ENCODE peak calls at places on chromosome 12, in nine cellular contexts. One of them, this sample, is unnamed.

GRCh38 chr12:32603858-32604257 is 75.2 kb upstream of the DNM1L start:
- DNase-seq in CD8-positive, alpha-beta T cell: no peak
- DNase-seq in astrocyte: peak; percentile 75
- DNase-seq in body of pancreas: no peak
- DNase-seq in WTC11: no peak
- DNase-seq in GM13977: peak; percentile 68
- DNase-seq in progenitor cell of endocrine pancreas: no peak
- DNase-seq in ovary: no peak
- DNase-seq in ascending aorta: no peak
- DNase-seq in this sample: no peak

GRCh38 chr12:88179436-88180014 is 37.4 kb downstream of the TMTC3 start:
- DNase-seq in CD8-positive, alpha-beta T cell: no peak
- DNase-seq in astrocyte: no peak
- DNase-seq in body of pancreas: no peak
- DNase-seq in WTC11: no peak
- DNase-seq in GM13977: no peak
- DNase-seq in progenitor cell of endocrine pancreas: no peak
- DNase-seq in ovary: no peak
- DNase-seq in ascending aorta: no peak
- DNase-seq in this sample: no peak

GRCh38 chr12:121894633-121895032 is 6.0 kb downstream of the PSMD9 start:
- DNase-seq in CD8-positive, alpha-beta T cell: no peak
- DNase-seq in astrocyte: peak; percentile 41
- DNase-seq in body of pancreas: no peak
- DNase-seq in WTC11: peak; percentile 30
- DNase-seq in GM13977: no peak
- DNase-seq in progenitor cell of endocrine pancreas: no peak
- DNase-seq in ovary: peak; percentile 63
- DNase-seq in ascending aorta: no peak
- DNase-seq in this sample: no peak

GRCh38 chr12:2353691-2354090 is 300.9 kb downstream of the CACNA1C start:
- DNase-seq in CD8-positive, alpha-beta T cell: no peak
- DNase-seq in astrocyte: no peak
- DNase-seq in body of pancreas: no peak
- DNase-seq in WTC11: no peak
- DNase-seq in GM13977: no peak
- DNase-seq in progenitor cell of endocrine pancreas: no peak
- DNase-seq in ovary: no peak
- DNase-seq in ascending aorta: no peak
- DNase-seq in this sample: no peak

GRCh38 chr12:126952106-126953007 is 1314.6 kb upstream of the TMEM132C start:
- DNase-seq in CD8-positive, alpha-beta T cell: no peak
- DNase-seq in astrocyte: peak; percentile 56
- DNase-seq in body of pancreas: no peak
- DNase-seq in WTC11: no peak
- DNase-seq in GM13977: no peak
- DNase-seq in progenitor cell of endocrine pancreas: no peak
- DNase-seq in ovary: no peak
- DNase-seq in ascending aorta: no peak
- DNase-seq in this sample: no peak

GRCh38 chr12:45729233-45730115 is at the start of gene ARID2:
- DNase-seq in CD8-positive, alpha-beta T cell: peak; percentile 49
- DNase-seq in astrocyte: peak; percentile 54
- DNase-seq in body of pancreas: peak; percentile 67
- DNase-seq in WTC11: peak; percentile 65
- DNase-seq in GM13977: peak; percentile 75
- DNase-seq in progenitor cell of endocrine pancreas: peak; percentile 44
- DNase-seq in ovary: peak; percentile 79
- DNase-seq in ascending aorta: no peak
- DNase-seq in this sample: no peak

GRCh38 chr12:3834774-3835173 is 38.4 kb downstream of the PARP11 start:
- DNase-seq in CD8-positive, alpha-beta T cell: no peak
- DNase-seq in astrocyte: no peak
- DNase-seq in body of pancreas: no peak
- DNase-seq in WTC11: no peak
- DNase-seq in GM13977: no peak
- DNase-seq in progenitor cell of endocrine pancreas: no peak
- DNase-seq in ovary: no peak
- DNase-seq in ascending aorta: no peak
- DNase-seq in this sample: no peak

GRCh38 chr12:82479511-82479910 is 121.2 kb downstream of the METTL25 start:
- DNase-seq in CD8-positive, alpha-beta T cell: no peak
- DNase-seq in astrocyte: peak; percentile 60
- DNase-seq in body of pancreas: no peak
- DNase-seq in WTC11: no peak
- DNase-seq in GM13977: no peak
- DNase-seq in progenitor cell of endocrine pancreas: no peak
- DNase-seq in ovary: no peak
- DNase-seq in ascending aorta: no peak
- DNase-seq in this sample: peak; percentile 58

GRCh38 chr12:70196732-70197361 is 46.4 kb upstream of the CNOT2 start:
- DNase-seq in CD8-positive, alpha-beta T cell: no peak
- DNase-seq in astrocyte: no peak
- DNase-seq in body of pancreas: no peak
- DNase-seq in WTC11: no peak
- DNase-seq in GM13977: no peak
- DNase-seq in progenitor cell of endocrine pancreas: no peak
- DNase-seq in ovary: no peak
- DNase-seq in ascending aorta: no peak
- DNase-seq in this sample: no peak

DNA sequence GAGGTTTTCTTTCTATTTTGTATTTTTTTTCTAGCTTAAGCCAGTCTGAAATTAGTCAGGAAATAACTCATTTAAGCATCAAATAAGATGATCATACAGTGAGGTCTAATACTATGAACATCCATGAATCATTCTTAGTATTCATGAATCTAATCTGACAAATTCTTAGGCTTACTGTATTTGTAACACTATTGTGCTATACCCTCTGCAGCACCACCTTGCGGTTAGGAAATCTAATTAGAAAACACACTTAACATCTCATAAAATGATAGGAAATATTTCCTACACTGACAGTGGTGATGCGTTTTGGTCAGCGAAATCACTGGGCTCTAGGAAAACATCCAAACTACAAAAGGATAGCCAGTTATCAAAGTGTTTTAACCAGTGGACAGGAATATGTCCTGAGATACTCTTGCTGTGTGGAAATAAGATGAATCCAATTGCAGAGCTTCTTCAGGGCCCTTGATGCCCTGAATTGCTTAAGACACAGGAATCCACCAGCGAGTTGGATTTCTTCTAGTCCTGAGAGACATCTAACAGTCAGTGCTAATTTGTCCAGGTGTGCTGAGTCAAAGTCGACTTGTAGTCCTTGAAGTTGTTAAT is 109.3 kb upstream of the MYF6 start:
- DNase-seq in CD8-positive, alpha-beta T cell: no peak
- DNase-seq in astrocyte: peak; percentile 81
- DNase-seq in body of pancreas: peak; percentile 15
- DNase-seq in WTC11: peak; percentile 10
- DNase-seq in GM13977: no peak
- DNase-seq in progenitor cell of endocrine pancreas: no peak
- DNase-seq in ovary: no peak
- DNase-seq in ascending aorta: no peak
- DNase-seq in this sample: no peak
- TF ChIP-seq CTCF in CD8-positive, alpha-beta T cell: no peak
- TF ChIP-seq CTCF in astrocyte: peak; percentile 55
- TF ChIP-seq CTCF in body of pancreas: no peak
- TF ChIP-seq CTCF in WTC11: peak; percentile 36
- TF ChIP-seq CTCF in GM13977: peak; percentile 20
- TF ChIP-seq CTCF in progenitor cell of endocrine pancreas: peak; percentile 52
- TF ChIP-seq CTCF in ovary: no peak
- TF ChIP-seq CTCF in ascending aorta: peak; percentile 15
- TF ChIP-seq CTCF in this sample: peak; percentile 59

DNA sequence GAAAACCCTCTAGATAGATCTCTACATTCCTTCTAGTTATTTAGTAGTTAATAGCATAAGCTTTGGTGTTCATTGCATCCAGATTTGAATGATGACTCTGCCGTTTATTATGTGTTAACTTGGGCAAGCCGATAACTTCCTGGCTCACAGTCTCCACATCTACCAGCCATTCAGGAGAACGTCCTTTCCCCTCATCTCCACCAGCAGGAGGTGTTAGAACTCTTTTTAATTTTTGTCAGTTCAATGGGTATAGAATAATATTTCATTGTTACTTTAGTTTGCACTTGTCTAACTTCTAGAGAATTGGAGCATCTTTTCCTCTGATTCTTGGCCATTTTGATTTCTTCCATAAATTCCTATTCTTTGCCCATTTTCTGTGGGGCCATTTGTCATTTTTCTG is 30.0 kb upstream of the WSCD2 start:
- DNase-seq in CD8-positive, alpha-beta T cell: no peak
- DNase-seq in astrocyte: no peak
- DNase-seq in body of pancreas: no peak
- DNase-seq in WTC11: no peak
- DNase-seq in GM13977: peak; percentile 19
- DNase-seq in progenitor cell of endocrine pancreas: no peak
- DNase-seq in ovary: no peak
- DNase-seq in ascending aorta: no peak
- DNase-seq in this sample: no peak
- TF ChIP-seq CTCF in CD8-positive, alpha-beta T cell: no peak
- TF ChIP-seq CTCF in astrocyte: no peak
- TF ChIP-seq CTCF in body of pancreas: peak; percentile 8
- TF ChIP-seq CTCF in WTC11: no peak
- TF ChIP-seq CTCF in GM13977: peak; percentile 28
- TF ChIP-seq CTCF in progenitor cell of endocrine pancreas: no peak
- TF ChIP-seq CTCF in ovary: no peak
- TF ChIP-seq CTCF in ascending aorta: peak; percentile 29
- TF ChIP-seq CTCF in this sample: peak; percentile 33

DNA sequence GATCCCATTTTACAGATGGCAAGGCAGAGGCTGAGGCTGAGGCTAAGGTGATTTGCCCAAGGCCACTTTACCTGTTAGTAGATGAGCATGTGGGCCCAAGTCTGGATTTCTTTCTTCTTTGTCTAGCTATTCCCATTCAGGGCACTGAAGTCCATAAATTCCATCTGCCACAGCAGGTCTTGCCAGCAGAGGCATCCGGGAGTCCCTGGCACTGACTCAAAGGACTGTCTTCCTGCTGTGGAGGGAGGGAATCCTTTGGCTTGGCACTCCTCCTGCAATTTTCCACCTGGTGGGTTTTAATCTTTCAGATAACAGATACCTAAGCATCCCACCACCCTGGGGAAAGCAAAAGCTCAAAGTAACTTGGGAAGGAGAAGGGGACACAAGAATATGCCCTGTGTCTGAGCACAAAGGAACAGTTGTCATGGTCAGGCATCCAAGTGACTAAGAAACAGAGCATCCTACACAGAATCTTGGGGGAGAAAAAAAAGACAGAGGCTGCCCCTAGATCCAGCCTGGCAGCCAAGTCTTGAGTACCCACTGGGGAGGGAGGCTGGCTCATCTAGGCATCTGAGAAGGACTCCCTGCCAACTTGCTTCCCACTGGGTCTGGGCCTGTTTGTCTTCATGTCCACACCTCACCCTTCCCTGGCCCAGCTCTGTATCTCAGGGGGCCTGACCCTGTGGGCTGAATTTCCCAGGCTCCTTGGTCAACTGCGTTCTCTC is 35.6 kb upstream of the CMKLR1 start:
- DNase-seq in CD8-positive, alpha-beta T cell: no peak
- DNase-seq in astrocyte: no peak
- DNase-seq in body of pancreas: no peak
- DNase-seq in WTC11: no peak
- DNase-seq in GM13977: no peak
- DNase-seq in progenitor cell of endocrine pancreas: no peak
- DNase-seq in ovary: no peak
- DNase-seq in ascending aorta: no peak
- DNase-seq in this sample: no peak
- TF ChIP-seq CTCF in CD8-positive, alpha-beta T cell: no peak
- TF ChIP-seq CTCF in astrocyte: no peak
- TF ChIP-seq CTCF in body of pancreas: no peak
- TF ChIP-seq CTCF in WTC11: no peak
- TF ChIP-seq CTCF in GM13977: no peak
- TF ChIP-seq CTCF in progenitor cell of endocrine pancreas: no peak
- TF ChIP-seq CTCF in ovary: no peak
- TF ChIP-seq CTCF in ascending aorta: no peak
- TF ChIP-seq CTCF in this sample: no peak

GRCh38 chr12:80472912-80473500 is 29.0 kb downstream of the PTPRQ start:
- DNase-seq in CD8-positive, alpha-beta T cell: no peak
- DNase-seq in astrocyte: peak; percentile 72
- DNase-seq in body of pancreas: no peak
- DNase-seq in WTC11: peak; percentile 17
- DNase-seq in GM13977: peak; percentile 26
- DNase-seq in progenitor cell of endocrine pancreas: no peak
- DNase-seq in ovary: no peak
- DNase-seq in ascending aorta: no peak
- DNase-seq in this sample: peak; percentile 50
- TF ChIP-seq CTCF in CD8-positive, alpha-beta T cell: no peak
- TF ChIP-seq CTCF in astrocyte: peak; percentile 65
- TF ChIP-seq CTCF in body of pancreas: peak; percentile 72
- TF ChIP-seq CTCF in WTC11: no peak
- TF ChIP-seq CTCF in GM13977: peak; percentile 57
- TF ChIP-seq CTCF in progenitor cell of endocrine pancreas: peak; percentile 60
- TF ChIP-seq CTCF in ovary: no peak
- TF ChIP-seq CTCF in ascending aorta: peak; percentile 31
- TF ChIP-seq CTCF in this sample: peak; percentile 58

GRCh38 chr12:76927170-76927784 is 48.5 kb upstream of the CSRP2 start:
- DNase-seq in CD8-positive, alpha-beta T cell: no peak
- DNase-seq in astrocyte: no peak
- DNase-seq in body of pancreas: peak; percentile 35
- DNase-seq in WTC11: peak; percentile 85
- DNase-seq in GM13977: peak; percentile 45
- DNase-seq in progenitor cell of endocrine pancreas: no peak
- DNase-seq in ovary: no peak
- DNase-seq in ascending aorta: no peak
- DNase-seq in this sample: no peak
- TF ChIP-seq CTCF in CD8-positive, alpha-beta T cell: no peak
- TF ChIP-seq CTCF in astrocyte: peak; percentile 47
- TF ChIP-seq CTCF in body of pancreas: peak; percentile 24
- TF ChIP-seq CTCF in WTC11: peak; percentile 59
- TF ChIP-seq CTCF in GM13977: peak; percentile 55
- TF ChIP-seq CTCF in progenitor cell of endocrine pancreas: peak; percentile 41
- TF ChIP-seq CTCF in ovary: no peak
- TF ChIP-seq CTCF in ascending aorta: peak; percentile 31
- TF ChIP-seq CTCF in this sample: peak; percentile 59

DNA sequence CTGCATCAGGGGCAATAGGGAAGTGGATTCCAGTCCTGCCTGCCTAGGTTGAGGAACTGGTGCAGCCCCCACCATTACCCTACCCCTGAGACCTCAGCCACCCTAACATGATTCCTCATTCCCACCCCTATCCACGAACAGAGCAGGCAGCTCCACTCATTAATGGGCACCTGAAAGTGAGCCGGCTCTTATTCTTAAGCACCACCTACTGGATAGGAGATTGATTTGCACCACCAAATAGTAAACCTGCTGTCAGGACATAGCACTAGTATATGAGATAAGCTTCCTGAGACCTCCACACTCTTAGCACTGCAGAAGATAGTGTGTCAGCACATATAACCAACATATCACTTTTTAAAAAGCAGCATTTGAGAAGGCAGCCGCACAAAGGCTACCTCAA is 573.2 kb downstream of the SOX5 start:
- DNase-seq in CD8-positive, alpha-beta T cell: no peak
- DNase-seq in astrocyte: no peak
- DNase-seq in body of pancreas: no peak
- DNase-seq in WTC11: no peak
- DNase-seq in GM13977: no peak
- DNase-seq in progenitor cell of endocrine pancreas: no peak
- DNase-seq in ovary: no peak
- DNase-seq in ascending aorta: no peak
- DNase-seq in this sample: no peak
- TF ChIP-seq CTCF in CD8-positive, alpha-beta T cell: no peak
- TF ChIP-seq CTCF in astrocyte: no peak
- TF ChIP-seq CTCF in body of pancreas: no peak
- TF ChIP-seq CTCF in WTC11: no peak
- TF ChIP-seq CTCF in GM13977: no peak
- TF ChIP-seq CTCF in progenitor cell of endocrine pancreas: no peak
- TF ChIP-seq CTCF in ovary: no peak
- TF ChIP-seq CTCF in ascending aorta: no peak
- TF ChIP-seq CTCF in this sample: peak; percentile 34